ENCODE peak calls at places on chromosome 5, in ten cellular contexts. E is C1 segment of cervical spinal cord; H is stimulated activated CD4-positive, alpha-beta T cell treated with anti-CD3 and anti-CD28 coated beads, Interleukin-4, amount 100 ng/mL, for 4 hours; I is AG08396; Y is iris pigment epithelial cell; T is RCC 7860; S is progenitor cell of endocrine pancreas; B is COR-L47; X is suprapubic skin; D is islet precursor cell. J is an unnamed sample.

GRCh38 chr5:181221105-181221791 is 1.8 kb upstream of the TRIM41 start:
- DNase-seq in E (no peak), H (no peak), I (no peak), Y (peak), T (no peak), S (no peak), B (no peak), X (no peak), D (no peak), J (no peak)

GRCh38 chr5:31867219-31867618 is 228.3 kb downstream of the PDZD2 start:
- DNase-seq in E (no peak), H (no peak), I (no peak), Y (no peak), T (no peak), S (no peak), B (no peak), X (no peak), D (peak), J (no peak)

GRCh38 chr5:61162010-61162831 is at the start of gene SMIM15:
- DNase-seq in E (peak), H (peak), I (peak), Y (peak), T (peak), S (peak), B (peak), X (peak), D (peak), J (peak)

GRCh38 chr5:149559712-149560111 is 8.5 kb upstream of the CSNK1A1 start:
- DNase-seq in E (no peak), H (no peak), I (no peak), Y (peak), T (no peak), S (no peak), B (no peak), X (no peak), D (no peak), J (peak)

GRCh38 chr5:123856736-123857135 is 344.8 kb downstream of the CSNK1G3 start:
- DNase-seq in E (no peak), H (no peak), I (no peak), Y (no peak), T (no peak), S (no peak), B (no peak), X (no peak), D (no peak), J (no peak)

GRCh38 chr5:179194941-179195381 is 134.8 kb downstream of the ZNF354C start:
- DNase-seq in E (no peak), H (no peak), I (no peak), Y (no peak), T (no peak), S (no peak), B (no peak), X (no peak), D (no peak), J (no peak)

GRCh38 chr5:173029499-173029921 is 26.6 kb upstream of the CREBRF start:
- DNase-seq in E (no peak), H (no peak), I (no peak), Y (no peak), T (no peak), S (no peak), B (no peak), X (no peak), D (no peak), J (no peak)

GRCh38 chr5:128318691-128319090 is 219.4 kb downstream of the FBN2 start:
- DNase-seq in E (no peak), H (no peak), I (no peak), Y (no peak), T (no peak), S (no peak), B (no peak), X (no peak), D (no peak), J (no peak)

GRCh38 chr5:149961186-149961685 is 678 bp downstream of the SLC26A2 start:
- DNase-seq in E (no peak), H (no peak), I (no peak), Y (no peak), T (no peak), S (no peak), B (no peak), X (no peak), D (peak), J (no peak)

GRCh38 chr5:39854771-39855170 is 430.0 kb upstream of the DAB2 start:
- DNase-seq in E (no peak), H (no peak), I (no peak), Y (no peak), T (no peak), S (no peak), B (no peak), X (no peak), D (no peak), J (no peak)

GRCh38 chr5:179321206-179321987 is 23.9 kb downstream of the ADAMTS2 start:
- DNase-seq in E (no peak), H (no peak), I (no peak), Y (no peak), T (no peak), S (no peak), B (no peak), X (peak), D (no peak), J (no peak)

GRCh38 chr5:2704806-2705645 is 46.5 kb downstream of the IRX2 start:
- DNase-seq in E (no peak), H (no peak), I (no peak), Y (no peak), T (no peak), S (no peak), B (no peak), X (no peak), D (no peak), J (no peak)

GRCh38 chr5:107502711-107503110 is 168.0 kb downstream of the EFNA5 start:
- DNase-seq in E (no peak), H (no peak), I (no peak), Y (no peak), T (no peak), S (no peak), B (peak), X (no peak), D (peak), J (no peak)

GRCh38 chr5:169013846-169014245 is 287.1 kb downstream of the SLIT3 start:
- DNase-seq in E (no peak), H (no peak), I (no peak), Y (no peak), T (no peak), S (no peak), B (no peak), X (no peak), D (peak), J (no peak)

GRCh38 chr5:180170111-180170809 is 38.8 kb downstream of the RASGEF1C start:
- DNase-seq in E (peak), H (no peak), I (no peak), Y (no peak), T (no peak), S (no peak), B (no peak), X (no peak), D (no peak), J (no peak)

GRCh38 chr5:89211836-89212235 is 328.9 kb upstream of the MEF2C start:
- DNase-seq in E (no peak), H (no peak), I (peak), Y (peak), T (peak), S (no peak), B (no peak), X (no peak), D (no peak), J (peak)